ENCODE peak calls at places on chromosome 12, in four cellular contexts. One of them, this sample, is unnamed.

GRCh38 chr12:15700595-15700994 is 88.6 kb downstream of the EPS8 start:
- DNase-seq in tibial artery: no peak
- DNase-seq in heart left ventricle: no peak
- DNase-seq in psoas muscle: no peak
- DNase-seq in this sample: no peak

GRCh38 chr12:115998119-115998633 is 279.3 kb downstream of the MED13L start:
- DNase-seq in heart left ventricle: no peak
- DNase-seq in tibial artery: no peak
- DNase-seq in psoas muscle: no peak
- DNase-seq in this sample: no peak

GRCh38 chr12:72511493-72511892 is 239.3 kb downstream of the TRHDE start:
- DNase-seq in psoas muscle: no peak
- DNase-seq in tibial artery: no peak
- DNase-seq in heart left ventricle: no peak
- DNase-seq in this sample: no peak

GRCh38 chr12:39443704-39444234 is 849 bp upstream of the KIF21A start:
- DNase-seq in heart left ventricle: no peak
- DNase-seq in tibial artery: no peak
- DNase-seq in psoas muscle: no peak
- DNase-seq in this sample: no peak

GRCh38 chr12:88299567-88300101 is 157.5 kb downstream of the TMTC3 start:
- DNase-seq in heart left ventricle: peak; percentile 24
- DNase-seq in psoas muscle: no peak
- DNase-seq in tibial artery: no peak
- DNase-seq in this sample: no peak

GRCh38 chr12:124687695-124688301 is 120.4 kb upstream of the NCOR2 start:
- DNase-seq in tibial artery: no peak
- DNase-seq in psoas muscle: no peak
- DNase-seq in heart left ventricle: peak; percentile 61
- DNase-seq in this sample: no peak

GRCh38 chr12:38905480-38906351 is at the start of gene CPNE8:
- DNase-seq in tibial artery: peak; percentile 94
- DNase-seq in heart left ventricle: peak; percentile 89
- DNase-seq in psoas muscle: peak; percentile 88
- DNase-seq in this sample: peak; percentile 91

GRCh38 chr12:92070054-92070863 is 75.4 kb downstream of the BTG1 start:
- DNase-seq in heart left ventricle: no peak
- DNase-seq in tibial artery: no peak
- DNase-seq in psoas muscle: no peak
- DNase-seq in this sample: no peak

GRCh38 chr12:53459097-53459496 is 7.2 kb downstream of the PCBP2 start:
- DNase-seq in heart left ventricle: no peak
- DNase-seq in tibial artery: no peak
- DNase-seq in psoas muscle: no peak
- DNase-seq in this sample: no peak

GRCh38 chr12:108967869-108968540 is 52.9 kb downstream of the SVOP start:
- DNase-seq in heart left ventricle: no peak
- DNase-seq in psoas muscle: no peak
- DNase-seq in tibial artery: no peak
- DNase-seq in this sample: no peak

GRCh38 chr12:128976120-128976519 is 122.8 kb downstream of the GLT1D1 start:
- DNase-seq in heart left ventricle: no peak
- DNase-seq in psoas muscle: no peak
- DNase-seq in tibial artery: no peak
- DNase-seq in this sample: peak; percentile 42

GRCh38 chr12:115337693-115338543 is 653.9 kb upstream of the TBX3 start:
- DNase-seq in psoas muscle: peak; percentile 71
- DNase-seq in tibial artery: peak; percentile 78
- DNase-seq in heart left ventricle: peak; percentile 72
- DNase-seq in this sample: no peak

GRCh38 chr12:19382111-19382526 is 57.2 kb upstream of the AEBP2 start:
- DNase-seq in psoas muscle: no peak
- DNase-seq in tibial artery: no peak
- DNase-seq in heart left ventricle: peak; percentile 42
- DNase-seq in this sample: no peak

GRCh38 chr12:96204381-96204780 is 10.2 kb downstream of the ELK3 start:
- DNase-seq in tibial artery: no peak
- DNase-seq in psoas muscle: no peak
- DNase-seq in heart left ventricle: no peak
- DNase-seq in this sample: no peak

GRCh38 chr12:106238146-106238545 is 9.7 kb downstream of the CKAP4 start:
- DNase-seq in psoas muscle: no peak
- DNase-seq in tibial artery: no peak
- DNase-seq in heart left ventricle: peak; percentile 56
- DNase-seq in this sample: no peak

GRCh38 chr12:122123051-122123760 is 44.6 kb downstream of the MLXIP start:
- DNase-seq in heart left ventricle: peak; percentile 64
- DNase-seq in tibial artery: no peak
- DNase-seq in psoas muscle: peak; percentile 74
- DNase-seq in this sample: peak; percentile 72

GRCh38 chr12:122126713-122127597 is 47.1 kb downstream of the IL31 start:
- DNase-seq in heart left ventricle: no peak
- DNase-seq in tibial artery: no peak
- DNase-seq in psoas muscle: no peak
- DNase-seq in this sample: no peak

GRCh38 chr12:122123761-122124145 is 45.2 kb downstream of the MLXIP start:
- DNase-seq in heart left ventricle: peak; percentile 21
- DNase-seq in tibial artery: no peak
- DNase-seq in psoas muscle: no peak
- DNase-seq in this sample: peak; percentile 20

GRCh38 chr12:122125452-122126341 is 47.1 kb downstream of the MLXIP start:
- DNase-seq in heart left ventricle: peak; percentile 11
- DNase-seq in psoas muscle: peak; percentile 82
- DNase-seq in tibial artery: no peak
- DNase-seq in this sample: peak; percentile 58

GRCh38 chr12:122124370-122124769 is 45.8 kb downstream of the MLXIP start:
- DNase-seq in heart left ventricle: peak; percentile 19
- DNase-seq in psoas muscle: no peak
- DNase-seq in tibial artery: no peak
- DNase-seq in this sample: no peak
- H3K4me1 ChIP-seq in heart left ventricle: peaks cover 13% of the 10 kb centered on the region
- H3K4me1 ChIP-seq in psoas muscle: peaks cover 64% of the 10 kb centered on the region
- H3K4me1 ChIP-seq in tibial artery: peaks cover 30% of the 10 kb centered on the region
- H3K4me1 ChIP-seq in this sample: peaks cover 37% of the 10 kb centered on the region

GRCh38 chr12:28237423-28237822 is 47.2 kb downstream of the CCDC91 start:
- DNase-seq in heart left ventricle: no peak
- DNase-seq in psoas muscle: no peak
- DNase-seq in tibial artery: no peak
- DNase-seq in this sample: no peak
- TF ChIP-seq CTCF in heart left ventricle: no peak
- TF ChIP-seq CTCF in psoas muscle: no peak
- TF ChIP-seq CTCF in tibial artery: no peak
- TF ChIP-seq CTCF in this sample: no peak

GRCh38 chr12:113498490-113498889 is 26.8 kb upstream of the LHX5 start:
- DNase-seq in psoas muscle: no peak
- DNase-seq in heart left ventricle: no peak
- DNase-seq in tibial artery: no peak
- DNase-seq in this sample: no peak
- H3K4me1 ChIP-seq in psoas muscle: no peaks in the 10 kb centered on the region
- H3K4me1 ChIP-seq in heart left ventricle: no peaks in the 10 kb centered on the region
- H3K4me1 ChIP-seq in tibial artery: no peaks in the 10 kb centered on the region
- H3K4me1 ChIP-seq in this sample: no peaks in the 10 kb centered on the region

GRCh38 chr12:122126342-122126635 is 47.7 kb downstream of the IL31 start:
- DNase-seq in tibial artery: no peak
- DNase-seq in heart left ventricle: no peak
- DNase-seq in psoas muscle: no peak
- DNase-seq in this sample: no peak
- TF ChIP-seq CTCF in tibial artery: no peak
- TF ChIP-seq CTCF in heart left ventricle: no peak
- TF ChIP-seq CTCF in psoas muscle: no peak
- TF ChIP-seq CTCF in this sample: no peak

DNA sequence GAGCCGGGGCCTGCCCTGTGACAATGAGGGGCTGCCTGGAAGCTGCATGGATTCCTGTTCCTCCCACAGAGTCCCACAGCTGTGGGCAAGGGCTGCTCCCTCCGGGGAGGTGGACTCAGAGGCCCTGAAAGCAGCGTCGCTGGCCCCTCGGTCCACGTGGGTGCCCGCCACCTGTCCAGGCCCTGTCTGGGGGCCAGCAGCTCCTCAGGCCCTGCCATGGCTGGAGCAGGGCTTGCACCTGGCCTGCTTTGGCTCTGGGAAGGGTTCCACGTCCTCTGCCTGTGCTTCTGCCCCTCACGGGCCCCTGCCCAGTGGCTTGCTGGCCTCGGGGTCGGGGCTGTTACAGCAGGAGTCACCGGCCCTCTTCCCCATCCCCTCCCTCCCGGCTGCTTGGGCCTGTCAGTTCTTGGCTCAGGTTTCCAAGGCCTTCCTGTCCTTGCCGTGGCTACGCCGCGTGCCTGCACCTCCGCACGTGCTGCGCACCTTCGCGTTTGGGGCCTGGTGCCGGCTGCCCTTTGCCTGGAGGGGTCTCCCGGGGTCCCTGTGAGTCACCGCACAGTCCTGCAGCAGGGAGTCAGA is 5.8 kb downstream of the FBRSL1 start:
- DNase-seq in psoas muscle: no peak
- DNase-seq in heart left ventricle: no peak
- DNase-seq in tibial artery: no peak
- DNase-seq in this sample: no peak
- H3K4me1 ChIP-seq in psoas muscle: peaks cover 89% of the 10 kb centered on the region
- H3K4me1 ChIP-seq in heart left ventricle: peaks cover 77% of the 10 kb centered on the region
- H3K4me1 ChIP-seq in tibial artery: peaks cover 95% of the 10 kb centered on the region
- H3K4me1 ChIP-seq in this sample: peaks cover 19% of the 10 kb centered on the region

GRCh38 chr12:30756074-30756473 is 1.3 kb upstream of the CAPRIN2 start:
- DNase-seq in psoas muscle: peak; percentile 51
- DNase-seq in heart left ventricle: no peak
- DNase-seq in tibial artery: no peak
- DNase-seq in this sample: no peak
- TF ChIP-seq CTCF in psoas muscle: no peak
- TF ChIP-seq CTCF in heart left ventricle: no peak
- TF ChIP-seq CTCF in tibial artery: no peak
- TF ChIP-seq CTCF in this sample: no peak

This sample was measured in left lung.